ENCODE peak calls at places on chromosomes 11 and 22, in eight cellular contexts. P is uterus, V is GM12878, C is esophagus squamous epithelium, K is heart left ventricle, U is A549, Y is HCT116, Z is breast epithelium. Q is an unnamed sample. For H3K4me1, the result is how much of the 10 kb centered on the place peaks cover.

GRCh38 chr22:45968751-45969413 is 8.1 kb downstream of the WNT7B start:
- DNase-seq in P (no peak), V (no peak), C (no peak), K (no peak), U (no peak), Y (peak), Z (no peak), Q (no peak)

GRCh38 chr11:99422581-99423434 is 402.1 kb downstream of the CNTN5 start:
- DNase-seq in P (no peak), V (no peak), C (no peak), K (no peak), U (no peak), Y (no peak), Z (no peak), Q (no peak)

GRCh38 chr11:6622261-6623171 is 3.3 kb upstream of the TPP1 start:
- DNase-seq in P (peak), V (no peak), C (no peak), K (no peak), U (no peak), Y (no peak), Z (no peak), Q (no peak)

GRCh38 chr22:22884888-22885840 is 2.5 kb upstream of the IGLL5 start:
- DNase-seq in P (no peak), V (no peak), C (no peak), K (no peak), U (no peak), Y (no peak), Z (no peak), Q (no peak)

GRCh38 chr22:26476705-26477340 is 6.8 kb downstream of the HPS4 start:
- DNase-seq in P (no peak), V (no peak), C (no peak), K (no peak), U (no peak), Y (no peak), Z (no peak), Q (no peak)

GRCh38 chr22:43867839-43868652 is 5.7 kb upstream of the SULT4A1 start:
- DNase-seq in P (no peak), V (no peak), C (no peak), K (peak), U (peak), Y (no peak), Z (peak), Q (peak)

GRCh38 chr11:95415837-95416288 is 184.9 kb upstream of the SESN3 start:
- DNase-seq in P (no peak), V (no peak), C (no peak), K (no peak), U (no peak), Y (no peak), Z (no peak), Q (no peak)

GRCh38 chr11:79083346-79083745 is 357.5 kb downstream of the TENM4 start:
- DNase-seq in P (no peak), V (no peak), C (no peak), K (no peak), U (no peak), Y (no peak), Z (no peak), Q (no peak)

GRCh38 chr11:7467652-7468051 is 17.7 kb upstream of the OLFML1 start:
- DNase-seq in P (no peak), V (peak), C (no peak), K (no peak), U (no peak), Y (no peak), Z (no peak), Q (no peak)

GRCh38 chr22:32994046-32994827 is 63.9 kb downstream of the SYN3 start:
- DNase-seq in P (no peak), V (no peak), C (no peak), K (peak), U (no peak), Y (no peak), Z (no peak), Q (no peak)

GRCh38 chr22:28012811-28013460 is 93.9 kb upstream of the PITPNB start:
- DNase-seq in P (no peak), V (no peak), C (no peak), K (peak), U (no peak), Y (no peak), Z (no peak), Q (no peak)

GRCh38 chr22:40599731-40600130 is 36.8 kb downstream of the MRTFA start:
- DNase-seq in P (no peak), V (no peak), C (no peak), K (no peak), U (no peak), Y (no peak), Z (no peak), Q (no peak)

GRCh38 chr11:130209944-130210854 is 50.6 kb downstream of the ST14 start:
- DNase-seq in P (no peak), V (no peak), C (no peak), K (peak), U (no peak), Y (no peak), Z (no peak), Q (peak)

GRCh38 chr11:57512646-57513445 is 2.7 kb downstream of the SLC43A1 start:
- DNase-seq in P (no peak), V (no peak), C (no peak), K (no peak), U (no peak), Y (no peak), Z (no peak), Q (no peak)

GRCh38 chr22:49269928-49270327 is 557.7 kb downstream of the BRD1 start:
- DNase-seq in P (no peak), V (no peak), C (no peak), K (no peak), U (no peak), Y (no peak), Z (no peak), Q (no peak)

GRCh38 chr11:70542811-70543210 is 144.5 kb downstream of the CTTN start:
- DNase-seq in P (no peak), V (no peak), C (no peak), K (no peak), U (no peak), Y (no peak), Z (no peak), Q (no peak)

GRCh38 chr11:60914620-60915249 is 777 bp downstream of the TMEM109 start:
- DNase-seq in P (no peak), V (no peak), C (no peak), K (no peak), U (no peak), Y (no peak), Z (no peak), Q (peak)

GRCh38 chr22:36612458-36612857 is 83.5 kb upstream of the EIF3D start:
- DNase-seq in P (no peak), V (no peak), C (no peak), K (no peak), U (no peak), Y (no peak), Z (no peak), Q (peak)

GRCh38 chr22:39601180-39601535 is 30.6 kb downstream of the CACNA1I start:
- DNase-seq in P (no peak), V (no peak), C (no peak), K (no peak), U (no peak), Y (no peak), Z (no peak), Q (peak)

GRCh38 chr11:45285931-45286632 is at the start of gene SYT13:
- DNase-seq in P (no peak), V (no peak), C (no peak), K (no peak), U (peak), Y (no peak), Z (no peak), Q (no peak)

GRCh38 chr11:36792870-36793541 is 195.0 kb upstream of the RAG2 start:
- DNase-seq in P (no peak), V (no peak), C (no peak), K (no peak), U (no peak), Y (no peak), Z (no peak), Q (no peak)

GRCh38 chr22:34976474-34976873 is 89.5 kb upstream of the ISX start:
- DNase-seq in P (no peak), V (no peak), C (no peak), K (no peak), U (no peak), Y (no peak), Z (no peak), Q (no peak)

GRCh38 chr22:40001104-40001503 is 6.3 kb downstream of the FAM83F start:
- DNase-seq in P (no peak), V (no peak), C (no peak), K (no peak), U (no peak), Y (no peak), Z (no peak), Q (no peak)

GRCh38 chr11:97740783-97741151 is 1280.0 kb upstream of the CNTN5 start:
- DNase-seq in P (no peak), V (no peak), C (no peak), K (no peak), U (no peak), Y (no peak), Z (no peak), Q (no peak)

GRCh38 chr22:45966320-45966891 is 10.6 kb downstream of the WNT7B start:
- DNase-seq in P (no peak), V (no peak), C (no peak), K (no peak), U (no peak), Y (no peak), Z (no peak), Q (no peak)

GRCh38 chr11:95150977-95151684 is 61.5 kb downstream of the ENDOD1 start:
- DNase-seq in P (peak), V (peak), C (peak), K (peak), U (peak), Y (peak), Z (peak), Q (peak)

GRCh38 chr11:76542436-76542835 is 97.6 kb downstream of the EMSY start:
- DNase-seq in P (no peak), V (no peak), C (no peak), K (no peak), U (no peak), Y (no peak), Z (no peak), Q (no peak)

GRCh38 chr11:113201055-113201818 is 113.1 kb upstream of the TTC12 start:
- DNase-seq in P (no peak), V (no peak), C (no peak), K (no peak), U (no peak), Y (no peak), Z (no peak), Q (no peak)

GRCh38 chr22:50170453-50171318 is at the start of gene PANX2:
- DNase-seq in P (no peak), V (no peak), C (no peak), K (peak), U (no peak), Y (no peak), Z (no peak), Q (no peak)

GRCh38 chr11:62487698-62488551 is 58.7 kb downstream of the AHNAK start:
- DNase-seq in P (no peak), V (no peak), C (no peak), K (no peak), U (no peak), Y (no peak), Z (no peak), Q (no peak)

GRCh38 chr11:6307879-6308278 is 12.4 kb downstream of the CAVIN3 start:
- DNase-seq in P (no peak), V (no peak), C (no peak), K (no peak), U (no peak), Y (no peak), Z (no peak), Q (no peak)

GRCh38 chr11:123253909-123254308 is 58.9 kb upstream of the CLMP start:
- DNase-seq in P (no peak), V (no peak), C (no peak), K (no peak), U (no peak), Y (no peak), Z (no peak), Q (no peak)

GRCh38 chr11:66068923-66069714 is 953 bp upstream of the PACS1 start:
- DNase-seq in P (no peak), V (no peak), C (no peak), K (peak), U (peak), Y (no peak), Z (no peak), Q (peak)

GRCh38 chr11:57321996-57322880 is 2.5 kb downstream of the TNKS1BP1 start:
- DNase-seq in P (peak), V (no peak), C (peak), K (peak), U (peak), Y (peak), Z (peak), Q (peak)

GRCh38 chr11:118921929-118922744 is 3.6 kb downstream of the BCL9L start:
- DNase-seq in P (peak), V (no peak), C (no peak), K (peak), U (peak), Y (no peak), Z (peak), Q (peak)

GRCh38 chr22:24801906-24802504 is 4.0 kb upstream of the SGSM1 start:
- DNase-seq in P (no peak), V (no peak), C (no peak), K (no peak), U (no peak), Y (no peak), Z (no peak), Q (no peak)

GRCh38 chr11:12777208-12777874 is 103.1 kb downstream of the TEAD1 start:
- DNase-seq in P (no peak), V (no peak), C (no peak), K (no peak), U (no peak), Y (no peak), Z (no peak), Q (no peak)
- H3K4me1 ChIP-seq in P (under half), V (under half), C (under half), K (under half), U (half or more), Y (under half), Z (under half), Q (under half)

DNA sequence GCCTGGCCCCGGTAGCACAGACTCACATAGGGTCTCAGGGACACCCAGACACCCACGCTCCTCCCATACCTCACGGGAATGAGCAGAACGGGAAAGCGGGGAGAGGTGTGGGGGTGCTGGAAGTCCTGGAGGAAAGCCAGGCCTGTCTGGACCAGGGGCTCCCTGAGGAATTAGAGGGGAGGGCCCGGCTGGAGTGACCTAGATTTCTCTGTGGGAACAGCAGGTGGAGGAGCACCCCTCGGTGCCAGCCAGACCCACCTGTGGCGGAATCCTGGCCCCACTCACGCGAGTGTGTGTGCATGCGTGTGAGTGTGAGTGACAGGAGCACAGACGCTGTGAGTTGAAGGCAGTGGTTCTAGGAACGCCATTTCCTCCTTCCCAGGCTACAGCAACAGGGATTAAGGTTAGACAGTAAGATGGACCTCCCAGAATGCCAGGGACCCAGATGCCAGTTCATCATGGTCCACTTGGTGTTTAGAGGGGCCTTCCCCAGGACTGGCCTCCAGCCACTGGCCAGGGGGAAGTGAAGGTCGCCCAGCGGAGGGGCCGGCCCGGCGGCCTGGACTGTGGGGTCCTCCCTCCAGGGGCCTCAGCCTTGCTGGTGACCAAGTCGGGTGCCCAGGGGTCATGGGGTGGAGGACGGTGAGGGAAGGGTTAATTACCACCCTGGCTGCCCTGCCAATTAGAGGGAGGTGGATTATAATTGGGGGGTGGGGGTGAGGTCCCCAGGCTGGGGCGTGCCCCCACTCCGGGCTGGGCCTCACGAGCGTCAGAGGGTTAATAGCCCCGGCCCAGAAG is 1.0 kb downstream of the PKP3 start:
- DNase-seq in P (no peak), V (no peak), C (no peak), K (no peak), U (no peak), Y (no peak), Z (no peak), Q (no peak)
- H3K4me3 ChIP-seq in P (no peak), V (no peak), C (peak), K (no peak), U (peak), Y (peak), Z (peak), Q (no peak)

GRCh38 chr11:75538150-75538942 is 12.6 kb upstream of the GDPD5 start:
- DNase-seq in P (no peak), V (no peak), C (no peak), K (no peak), U (no peak), Y (no peak), Z (no peak), Q (no peak)

GRCh38 chr11:75535039-75535563 is 9.4 kb upstream of the GDPD5 start:
- DNase-seq in P (no peak), V (no peak), C (no peak), K (peak), U (no peak), Y (no peak), Z (no peak), Q (no peak)

GRCh38 chr11:75537740-75538139 is 12.0 kb upstream of the GDPD5 start:
- DNase-seq in P (no peak), V (no peak), C (no peak), K (no peak), U (no peak), Y (no peak), Z (no peak), Q (no peak)

GRCh38 chr11:75539459-75540022 is 13.8 kb upstream of the GDPD5 start:
- DNase-seq in P (no peak), V (no peak), C (no peak), K (peak), U (no peak), Y (no peak), Z (no peak), Q (no peak)

DNA sequence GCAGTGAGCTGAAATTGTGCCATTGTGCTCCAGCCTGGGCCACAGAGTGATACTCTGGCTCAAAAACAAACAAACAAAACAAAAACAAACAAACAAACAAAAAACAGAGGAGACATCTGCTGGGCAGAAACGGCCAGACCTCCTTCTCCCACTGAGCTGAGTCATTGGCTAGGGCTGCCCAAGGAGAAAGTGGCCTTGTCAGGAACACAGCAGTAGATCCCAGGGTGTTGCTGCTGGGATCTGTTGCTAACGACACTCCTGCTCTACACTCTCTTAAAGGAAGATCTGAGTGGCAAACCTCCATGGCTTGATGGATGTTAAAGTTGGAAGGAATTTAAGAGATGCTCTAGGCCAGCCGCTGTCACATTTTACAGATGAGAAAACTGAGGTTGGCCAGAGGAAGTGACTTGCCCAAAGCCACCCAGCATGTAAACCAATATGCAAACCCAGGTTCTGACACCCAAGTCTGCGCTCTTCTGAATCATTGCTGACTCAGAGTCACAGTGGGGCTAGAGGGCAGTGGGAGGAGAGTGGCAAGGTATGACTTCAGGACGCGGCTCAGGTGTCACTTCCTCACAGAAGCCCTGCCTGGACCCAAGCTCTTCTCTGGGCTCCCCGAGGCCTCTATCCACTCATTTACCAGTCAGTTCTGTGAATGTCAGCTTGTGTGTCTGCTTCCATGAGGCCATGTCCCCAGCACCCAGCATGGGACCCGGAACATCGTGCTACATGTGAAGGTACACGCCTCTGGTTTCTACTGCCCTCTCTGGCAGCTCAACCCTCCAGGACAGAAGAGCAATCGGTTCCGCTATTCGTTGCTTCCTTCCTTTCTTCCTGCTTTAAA is 11.3 kb upstream of the GDPD5 start:
- DNase-seq in P (no peak), V (peak), C (no peak), K (peak), U (peak), Y (peak), Z (no peak), Q (no peak)
- TF ChIP-seq POLR2A in P (no peak), V (peak), C (no peak), K (no peak), U (no peak), Y (no peak), Z (no peak), Q (no peak)

GRCh38 chr11:73463359-73463758 is 87.2 kb downstream of the RELT start:
- DNase-seq in P (no peak), V (no peak), C (no peak), K (no peak), U (peak), Y (no peak), Z (no peak), Q (no peak)
- H3K4me1 ChIP-seq in P (under half), V (under half), C (under half), K (under half), U (under half), Y (under half), Z (under half), Q (under half)

GRCh38 chr11:67503119-67504022 is 1.8 kb downstream of the PITPNM1 start:
- DNase-seq in P (no peak), V (no peak), C (no peak), K (no peak), U (no peak), Y (no peak), Z (no peak), Q (no peak)
- H3K4me3 ChIP-seq in P (peak), V (peak), C (peak), K (peak), U (peak), Y (peak), Z (peak), Q (peak)

GRCh38 chr22:48099671-48100070 is 1337.2 kb downstream of the TBC1D22A start:
- DNase-seq in P (no peak), V (no peak), C (no peak), K (no peak), U (no peak), Y (no peak), Z (peak), Q (no peak)

GRCh38 chr22:48098243-48098935 is 1335.9 kb downstream of the TBC1D22A start:
- DNase-seq in P (no peak), V (peak), C (no peak), K (no peak), U (no peak), Y (no peak), Z (no peak), Q (no peak)

GRCh38 chr22:48099251-48099650 is 1336.8 kb downstream of the TBC1D22A start:
- DNase-seq in P (peak), V (no peak), C (no peak), K (no peak), U (no peak), Y (no peak), Z (peak), Q (peak)

GRCh38 chr22:48097723-48098122 is 1335.3 kb downstream of the TBC1D22A start:
- DNase-seq in P (no peak), V (no peak), C (no peak), K (no peak), U (no peak), Y (no peak), Z (peak), Q (peak)

GRCh38 chr22:48098936-48099245 is 1336.4 kb downstream of the TBC1D22A start:
- DNase-seq in P (no peak), V (no peak), C (no peak), K (no peak), U (no peak), Y (no peak), Z (peak), Q (no peak)
- TF ChIP-seq POLR2A in P (no peak), V (no peak), C (no peak), K (no peak), U (no peak), Y (no peak), Z (no peak), Q (no peak)

DNA sequence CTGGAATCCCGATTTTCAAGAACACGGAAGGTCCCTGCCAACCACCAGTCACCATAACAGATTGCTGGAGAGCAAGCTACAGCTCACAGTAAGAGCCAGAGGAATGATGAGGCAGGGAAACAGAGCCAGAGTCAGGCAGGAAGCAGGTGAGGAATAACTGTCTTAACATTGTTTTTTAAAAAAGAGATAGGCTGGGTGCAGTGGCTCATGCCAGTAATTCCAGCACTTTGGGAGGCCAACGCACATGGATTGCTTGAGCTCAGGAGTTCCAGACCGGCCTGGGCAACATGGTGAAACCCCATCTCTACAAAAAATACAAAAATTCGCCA is 13.5 kb upstream of the CASTOR1 start:
- DNase-seq in P (no peak), V (no peak), C (no peak), K (no peak), U (no peak), Y (no peak), Z (no peak), Q (no peak)
- H3K4me1 ChIP-seq in P (under half), V (half or more), C (half or more), K (half or more), U (under half), Y (half or more), Z (under half), Q (under half)

GRCh38 chr22:20530368-20531153 is 23.2 kb downstream of the MED15 start:
- DNase-seq in P (no peak), V (no peak), C (no peak), K (peak), U (peak), Y (peak), Z (no peak), Q (no peak)
- H3K4me3 ChIP-seq in P (no peak), V (no peak), C (no peak), K (no peak), U (no peak), Y (peak), Z (peak), Q (no peak)